ENCODE peak calls at places on chromosomes 12 and 14, in seven cellular contexts. Z, N, Q, S, V, J and L are unnamed samples. For H3K9me3, the result is how much of the 10 kb centered on the place peaks cover.

GRCh38 chr12:108616941-108617858 is 16.5 kb downstream of the SELPLG start:
- DNase-seq in Z (no peak), N (no peak), Q (no peak), S (peak), V (peak), J (no peak), L (peak)

GRCh38 chr12:81206425-81206824 is 128.5 kb downstream of the ACSS3 start:
- DNase-seq in Z (no peak), N (no peak), Q (no peak), S (no peak), V (no peak), J (no peak), L (no peak)

GRCh38 chr12:29033519-29033918 is 115.6 kb upstream of the FAR2 start:
- DNase-seq in Z (no peak), N (no peak), Q (no peak), S (no peak), V (no peak), J (no peak), L (no peak)

GRCh38 chr12:88752183-88752582 is 171.9 kb upstream of the KITLG start:
- DNase-seq in Z (no peak), N (no peak), Q (no peak), S (no peak), V (no peak), J (no peak), L (no peak)

GRCh38 chr12:51000245-51000644 is 25.9 kb downstream of the SLC11A2 start:
- DNase-seq in Z (peak), N (no peak), Q (no peak), S (no peak), V (no peak), J (no peak), L (no peak)

GRCh38 chr14:35386673-35387125 is 17.9 kb downstream of the NFKBIA start:
- DNase-seq in Z (no peak), N (no peak), Q (peak), S (no peak), V (no peak), J (no peak), L (no peak)

GRCh38 chr12:67057072-67057471 is 212.1 kb upstream of the CAND1 start:
- DNase-seq in Z (no peak), N (no peak), Q (no peak), S (no peak), V (no peak), J (no peak), L (no peak)

GRCh38 chr12:105812356-105812755 is 326.4 kb downstream of the NUAK1 start:
- DNase-seq in Z (no peak), N (no peak), Q (no peak), S (no peak), V (no peak), J (no peak), L (no peak)

GRCh38 chr14:31421200-31421599 is 850 bp upstream of the HEATR5A start:
- DNase-seq in Z (no peak), N (no peak), Q (no peak), S (no peak), V (no peak), J (no peak), L (no peak)

GRCh38 chr12:3004655-3005565 is 45.7 kb downstream of the TEAD4 start:
- DNase-seq in Z (peak), N (no peak), Q (no peak), S (no peak), V (no peak), J (no peak), L (no peak)

GRCh38 chr12:13981296-13981962 is at the start of gene GRIN2B:
- DNase-seq in Z (no peak), N (no peak), Q (no peak), S (no peak), V (no peak), J (peak), L (no peak)

GRCh38 chr12:89016970-89017778 is 335.1 kb downstream of the DUSP6 start:
- DNase-seq in Z (peak), N (peak), Q (peak), S (peak), V (peak), J (peak), L (peak)

GRCh38 chr14:87160964-87161363 is 832.0 kb downstream of the GALC start:
- DNase-seq in Z (no peak), N (peak), Q (no peak), S (no peak), V (no peak), J (no peak), L (no peak)

GRCh38 chr14:27995688-27996087 is 770.9 kb upstream of the FOXG1 start:
- DNase-seq in Z (no peak), N (no peak), Q (no peak), S (no peak), V (no peak), J (no peak), L (no peak)

GRCh38 chr14:59308706-59309105 is 120.2 kb downstream of the DAAM1 start:
- DNase-seq in Z (peak), N (no peak), Q (no peak), S (no peak), V (no peak), J (no peak), L (no peak)

GRCh38 chr12:124788936-124789555 is 74.6 kb downstream of the SCARB1 start:
- DNase-seq in Z (no peak), N (no peak), Q (no peak), S (no peak), V (no peak), J (no peak), L (no peak)

GRCh38 chr14:97270308-97270707 is 473.1 kb downstream of the VRK1 start:
- DNase-seq in Z (no peak), N (no peak), Q (no peak), S (no peak), V (no peak), J (no peak), L (no peak)

GRCh38 chr12:18782827-18783226 is 44.9 kb downstream of the CAPZA3 start:
- DNase-seq in Z (peak), N (no peak), Q (no peak), S (no peak), V (no peak), J (no peak), L (no peak)

GRCh38 chr12:104370989-104371870 is 67.7 kb downstream of the EID3 start:
- DNase-seq in Z (peak), N (no peak), Q (no peak), S (no peak), V (no peak), J (peak), L (no peak)

GRCh38 chr14:22482782-22483553 is 106.1 kb downstream of the DAD1 start:
- DNase-seq in Z (no peak), N (no peak), Q (no peak), S (no peak), V (no peak), J (no peak), L (no peak)

GRCh38 chr12:58925111-58925732 is 4.9 kb upstream of the LRIG3 start:
- DNase-seq in Z (no peak), N (no peak), Q (no peak), S (no peak), V (no peak), J (no peak), L (no peak)

GRCh38 chr12:123337053-123337452 is 27.6 kb downstream of the SBNO1 start:
- DNase-seq in Z (no peak), N (no peak), Q (no peak), S (no peak), V (no peak), J (no peak), L (no peak)

GRCh38 chr12:66679441-66680069 is 679 bp upstream of the GRIP1 start:
- DNase-seq in Z (no peak), N (no peak), Q (no peak), S (no peak), V (no peak), J (no peak), L (no peak)

GRCh38 chr12:11718768-11719253 is 69.3 kb downstream of the ETV6 start:
- DNase-seq in Z (peak), N (no peak), Q (no peak), S (no peak), V (no peak), J (no peak), L (no peak)

GRCh38 chr12:57603323-57603722 is 1.3 kb upstream of the DTX3 start:
- DNase-seq in Z (no peak), N (no peak), Q (no peak), S (no peak), V (no peak), J (no peak), L (no peak)

GRCh38 chr12:68259318-68259940 is 6.0 kb upstream of the IL22 start:
- DNase-seq in Z (peak), N (no peak), Q (no peak), S (no peak), V (no peak), J (no peak), L (no peak)

GRCh38 chr12:97229036-97229435 is 233.6 kb upstream of the RMST start:
- DNase-seq in Z (no peak), N (no peak), Q (no peak), S (no peak), V (no peak), J (no peak), L (no peak)

GRCh38 chr14:106308839-106309389 is 782.5 kb downstream of the TMEM121 start:
- DNase-seq in Z (peak), N (no peak), Q (no peak), S (peak), V (peak), J (peak), L (peak)
- H3K9me3 ChIP-seq in Z (under half), N (under half), Q (under half), S (under half), V (under half), J (half or more), L (under half)

GRCh38 chr14:92240658-92241057 is 82.3 kb upstream of the SLC24A4 start:
- DNase-seq in Z (no peak), N (no peak), Q (no peak), S (no peak), V (no peak), J (no peak), L (no peak)

GRCh38 chr14:92247347-92247746 is 75.6 kb upstream of the SLC24A4 start:
- DNase-seq in Z (no peak), N (no peak), Q (no peak), S (no peak), V (no peak), J (no peak), L (no peak)

GRCh38 chr14:92247937-92248336 is 75.0 kb upstream of the SLC24A4 start:
- DNase-seq in Z (no peak), N (no peak), Q (no peak), S (no peak), V (no peak), J (no peak), L (no peak)

DNA sequence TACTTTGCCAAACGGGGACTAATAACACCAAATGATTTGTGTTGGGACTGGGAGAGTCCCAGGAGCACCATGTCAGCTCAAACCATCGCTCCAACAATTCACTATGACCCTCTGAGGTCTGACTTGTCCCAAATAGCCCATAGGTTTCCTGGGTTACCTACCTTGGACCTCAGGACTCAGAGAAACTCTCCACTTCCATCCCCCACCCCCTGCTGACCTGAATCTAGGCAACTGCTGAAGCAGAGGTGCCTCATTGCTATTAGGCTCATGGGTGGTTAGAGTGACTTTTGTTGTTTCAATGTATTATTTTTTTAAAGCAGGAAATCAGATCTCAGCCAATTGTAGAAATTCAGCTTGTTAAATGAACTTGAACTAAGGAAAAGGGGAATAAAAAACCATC is 81.0 kb upstream of the SLC24A4 start:
- DNase-seq in Z (no peak), N (no peak), Q (no peak), S (no peak), V (no peak), J (no peak), L (no peak)
- H3K9me3 ChIP-seq in Z (under half), N (under half), Q (under half), S (under half), V (under half), J (under half), L (under half)

DNA sequence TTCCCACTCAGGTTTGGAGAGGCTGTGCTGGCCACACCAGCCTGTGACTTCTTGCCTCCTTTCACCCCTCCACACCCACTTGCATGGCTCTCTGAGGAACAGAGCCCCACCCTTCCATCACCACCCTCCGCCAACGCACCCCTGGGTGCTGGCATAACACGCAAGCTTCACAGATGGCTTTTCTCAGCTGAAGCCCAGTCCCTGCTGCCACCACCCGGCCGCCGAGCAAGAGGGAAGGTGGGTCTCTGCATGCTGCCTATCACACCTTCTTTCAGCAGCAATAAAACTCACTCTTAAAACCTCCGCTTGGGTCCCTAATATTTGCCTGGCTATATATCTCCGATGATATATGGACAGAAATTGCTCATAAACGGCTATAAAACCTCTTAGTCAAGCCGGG is 41.6 kb downstream of the SMUG1 start:
- DNase-seq in Z (peak), N (no peak), Q (no peak), S (no peak), V (peak), J (no peak), L (no peak)
- H3K9me3 ChIP-seq in Z (under half), N (under half), Q (under half), S (under half), V (under half), J (under half), L (under half)

GRCh38 chr12:132339856-132340255 is 10.5 kb upstream of the GALNT9 start:
- DNase-seq in Z (no peak), N (no peak), Q (no peak), S (no peak), V (no peak), J (no peak), L (no peak)
- H3K9me3 ChIP-seq in Z (under half), N (under half), Q (under half), S (under half), V (under half), J (under half), L (under half)

GRCh38 chr14:72863216-72864006 is 30.5 kb downstream of the DPF3 start:
- DNase-seq in Z (peak), N (no peak), Q (no peak), S (no peak), V (no peak), J (no peak), L (no peak)
- H3K9me3 ChIP-seq in Z (under half), N (under half), Q (under half), S (under half), V (under half), J (under half), L (under half)

GRCh38 chr14:92244805-92245204 is 78.2 kb upstream of the SLC24A4 start:
- DNase-seq in Z (no peak), N (no peak), Q (no peak), S (no peak), V (no peak), J (no peak), L (no peak)
- H3K9me3 ChIP-seq in Z (under half), N (under half), Q (under half), S (under half), V (under half), J (under half), L (under half)